ENCODE peak calls at places on chromosomes 6 and 20, in seven cellular contexts. G is A549, I is heart left ventricle, M is upper lobe of left lung, U is suprapubic skin, B is prostate gland, Q is HCT116. R is an unnamed sample.

GRCh38 chr6:140480852-140481251 is 1106.4 kb upstream of the CITED2 start:
- DNase-seq in G (no peak), I (peak; percentile 17), M (no peak), U (no peak), B (no peak), Q (no peak), R (no peak)

GRCh38 chr6:3913077-3913957 is 64.1 kb downstream of the FAM50B start:
- DNase-seq in G (peak; percentile 79), I (peak; percentile 88), M (no peak), U (peak; percentile 77), B (peak; percentile 90), Q (peak; percentile 69), R (peak; percentile 79)

GRCh38 chr20:64044484-64045247 is 4.8 kb downstream of the SOX18 start:
- DNase-seq in G (peak; percentile 52), I (peak; percentile 69), M (peak; percentile 64), U (no peak), B (no peak), Q (peak; percentile 29), R (no peak)

GRCh38 chr20:16615199-16615598 is 42.0 kb upstream of the KIF16B start:
- DNase-seq in G (no peak), I (peak; percentile 15), M (no peak), U (no peak), B (no peak), Q (no peak), R (no peak)

GRCh38 chr6:69390125-69390524 is 406.7 kb downstream of the LMBRD1 start:
- DNase-seq in G (no peak), I (no peak), M (no peak), U (no peak), B (no peak), Q (no peak), R (no peak)

GRCh38 chr6:148431413-148431812 is 88.8 kb downstream of the SASH1 start:
- DNase-seq in G (no peak), I (no peak), M (no peak), U (no peak), B (no peak), Q (no peak), R (peak; percentile 93)

GRCh38 chr6:29516108-29516507 is 28.4 kb upstream of the MAS1L start:
- DNase-seq in G (no peak), I (no peak), M (no peak), U (peak; percentile 35), B (peak; percentile 6), Q (peak; percentile 32), R (no peak)

GRCh38 chr20:37347347-37347823 is 1.4 kb downstream of the SRC start:
- DNase-seq in G (no peak), I (no peak), M (no peak), U (no peak), B (no peak), Q (no peak), R (no peak)

GRCh38 chr6:143598466-143599080 is 79.2 kb upstream of the PHACTR2 start:
- DNase-seq in G (no peak), I (peak; percentile 32), M (no peak), U (no peak), B (no peak), Q (no peak), R (no peak)

GRCh38 chr6:126086560-126086959 is 100.2 kb downstream of the TRMT11 start:
- DNase-seq in G (no peak), I (no peak), M (no peak), U (no peak), B (no peak), Q (no peak), R (no peak)

GRCh38 chr6:156691018-156691417 is 86.2 kb upstream of the ARID1B start:
- DNase-seq in G (no peak), I (no peak), M (no peak), U (no peak), B (no peak), Q (no peak), R (no peak)

GRCh38 chr20:50710492-50711063 is 19.2 kb upstream of the RIPOR3 start:
- DNase-seq in G (no peak), I (no peak), M (no peak), U (no peak), B (no peak), Q (no peak), R (no peak)

GRCh38 chr6:129370268-129370916 is 339.6 kb downstream of the ARHGAP18 start:
- DNase-seq in G (peak; percentile 1), I (peak; percentile 20), M (no peak), U (no peak), B (peak; percentile 13), Q (peak; percentile 45), R (peak; percentile 28)

GRCh38 chr6:88748141-88748540 is 215.3 kb downstream of the RNGTT start:
- DNase-seq in G (no peak), I (no peak), M (no peak), U (no peak), B (no peak), Q (no peak), R (no peak)

GRCh38 chr20:47365023-47365764 is 8.7 kb upstream of the ZMYND8 start:
- DNase-seq in G (no peak), I (no peak), M (no peak), U (no peak), B (no peak), Q (no peak), R (peak; percentile 29)

GRCh38 chr6:113978084-113978675 is 7.2 kb upstream of the HDAC2 start:
- DNase-seq in G (no peak), I (no peak), M (no peak), U (no peak), B (no peak), Q (no peak), R (no peak)

GRCh38 chr20:38315290-38315966 is 11.5 kb downstream of the BPI start:
- DNase-seq in G (no peak), I (no peak), M (no peak), U (no peak), B (no peak), Q (no peak), R (no peak)

GRCh38 chr6:125668071-125668470 is 81.4 kb upstream of the HEY2 start:
- DNase-seq in G (no peak), I (no peak), M (no peak), U (no peak), B (no peak), Q (no peak), R (no peak)

DNA sequence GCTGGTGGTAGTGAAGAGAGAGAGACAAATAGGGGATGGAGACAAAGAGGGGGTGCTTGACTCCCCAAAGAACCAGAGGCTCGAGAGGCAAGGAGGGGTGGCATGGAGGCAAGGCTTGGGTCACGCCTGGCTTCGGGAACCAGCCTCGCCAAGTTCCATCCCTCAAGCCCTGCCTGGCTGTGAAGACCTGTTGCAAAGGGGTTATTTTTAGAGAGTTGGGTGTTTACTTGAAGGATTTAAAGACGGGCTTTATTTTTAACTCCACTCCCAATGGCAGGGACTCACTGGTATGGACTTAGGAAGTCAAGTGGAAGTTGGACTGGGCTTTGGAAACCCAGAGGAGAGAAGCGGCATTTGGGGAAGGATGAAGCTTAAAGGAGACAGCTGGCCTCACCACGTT is 43.1 kb downstream of the JPH2 start:
- DNase-seq in G (no peak), I (no peak), M (no peak), U (no peak), B (no peak), Q (no peak), R (no peak)
- TF ChIP-seq POLR2A in G (no peak), I (no peak), M (no peak), U (no peak), B (no peak), Q (no peak), R (no peak)

GRCh38 chr20:62644044-62644795 is 1.9 kb downstream of the SLCO4A1 start:
- DNase-seq in G (no peak), I (no peak), M (peak; percentile 39), U (no peak), B (no peak), Q (no peak), R (no peak)

GRCh38 chr20:62640870-62641748 is 1.2 kb upstream of the SLCO4A1 start:
- DNase-seq in G (no peak), I (no peak), M (peak; percentile 75), U (no peak), B (no peak), Q (no peak), R (no peak)

GRCh38 chr20:62643521-62644043 is 1.3 kb downstream of the SLCO4A1 start:
- DNase-seq in G (no peak), I (no peak), M (no peak), U (no peak), B (no peak), Q (no peak), R (no peak)

GRCh38 chr20:62642666-62643520 is 590 bp downstream of the SLCO4A1 start:
- DNase-seq in G (no peak), I (no peak), M (peak; percentile 89), U (no peak), B (no peak), Q (no peak), R (no peak)

DNA sequence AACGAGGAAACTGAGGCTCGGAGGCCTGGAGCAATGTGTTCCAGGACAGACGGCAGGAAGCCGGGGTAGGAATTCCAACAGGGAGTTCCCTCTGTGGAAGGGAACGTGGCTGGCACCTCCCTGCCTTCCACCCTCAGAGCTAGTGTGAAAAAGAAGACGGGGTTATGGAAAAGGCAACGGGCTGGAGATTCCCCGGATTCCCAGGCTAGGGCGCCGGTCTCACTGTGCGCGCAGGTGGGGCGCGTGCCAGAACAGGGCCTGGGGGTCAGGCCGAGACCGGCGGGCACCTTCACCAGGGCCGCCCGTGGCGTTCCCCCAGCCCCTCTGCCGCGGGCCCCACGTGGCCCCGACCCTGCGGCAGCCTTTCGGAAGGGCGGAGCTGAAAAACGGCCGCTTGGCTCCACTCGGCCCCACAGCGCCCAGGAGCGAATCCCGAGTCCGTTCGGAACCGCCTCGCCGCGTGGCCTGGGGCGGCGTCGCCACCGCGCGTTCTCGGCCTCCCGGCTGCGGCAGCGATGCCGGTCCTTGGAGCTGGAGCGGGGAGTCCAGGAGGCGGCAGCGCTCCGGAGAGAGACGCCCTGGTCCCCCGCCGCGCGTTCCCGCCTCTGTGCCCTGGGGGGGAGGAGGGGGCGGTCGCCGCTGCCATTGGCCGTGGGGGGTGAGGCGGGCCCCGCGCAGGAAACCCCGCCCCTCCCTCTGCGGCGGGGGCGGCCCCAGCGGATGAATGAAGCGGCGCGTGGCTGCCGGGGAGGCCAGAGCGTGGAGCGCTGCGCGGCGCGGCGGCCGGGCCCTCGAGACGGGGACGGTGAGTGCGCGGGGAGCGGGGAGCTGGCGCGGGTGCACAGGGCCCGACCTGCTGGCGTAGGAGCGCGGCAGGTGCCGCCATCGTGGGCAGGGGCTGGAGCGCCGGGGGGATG is at the start of gene SLCO4A1:
- DNase-seq in G (peak; percentile 81), I (peak; percentile 84), M (peak; percentile 95), U (no peak), B (peak; percentile 46), Q (peak; percentile 48), R (peak; percentile 57)
- TF ChIP-seq POLR2A in G (peak; percentile 45), I (peak; percentile 91), M (no peak), U (no peak), B (peak; percentile 82), Q (peak; percentile 59), R (no peak)

GRCh38 chr20:62143118-62143975 is at the start of the genes PSMA7 and SS18L1:
- DNase-seq in G (peak; percentile 75), I (peak; percentile 91), M (peak; percentile 99), U (peak; percentile 91), B (peak; percentile 82), Q (peak; percentile 50), R (peak; percentile 87)
- TF ChIP-seq POLR2A in G (peak; percentile 85), I (peak; percentile 96), M (no peak), U (peak; percentile 76), B (peak; percentile 91), Q (peak; percentile 64), R (peak; percentile 92)

DNA sequence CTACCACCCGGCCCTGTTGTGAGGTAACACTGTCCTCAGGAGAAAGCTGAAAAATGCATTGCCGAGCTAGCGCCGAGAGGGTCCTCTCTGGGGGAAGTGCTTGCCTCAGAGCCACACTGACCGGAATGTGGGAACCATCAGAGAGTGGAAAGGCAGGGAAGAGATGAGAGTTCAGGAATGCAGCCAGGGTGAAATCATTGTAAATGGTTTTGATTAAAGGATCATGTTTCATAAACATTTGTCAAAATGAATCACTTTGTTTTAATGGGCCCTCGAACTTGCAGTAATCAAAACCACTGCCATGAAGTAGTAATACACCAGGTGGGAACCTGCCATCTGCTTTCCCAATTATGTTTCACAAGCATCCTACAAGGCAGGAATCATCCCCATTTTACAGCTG is 16.9 kb upstream of the IL17F start:
- DNase-seq in G (no peak), I (no peak), M (no peak), U (no peak), B (no peak), Q (no peak), R (no peak)
- TF ChIP-seq POLR2A in G (no peak), I (no peak), M (no peak), U (no peak), B (no peak), Q (no peak), R (no peak)